ENCODE peak calls at places on chromosomes 12 and 14, in five cellular contexts. R, O, G, F and E are unnamed samples.
A peak's percentile ranks its signal among the peaks of the same experiment; 100 is the strongest.

GRCh38 chr12:124273630-124274029 is 21.3 kb upstream of the RFLNA start:
- DNase-seq in O (peak; percentile 8), G (no peak), R (peak; percentile 58), F (no peak), E (no peak)

GRCh38 chr12:60257063-60257462 is 661.2 kb downstream of the SLC16A7 start:
- DNase-seq in F (no peak), O (peak; percentile 33), R (peak; percentile 81), G (peak; percentile 41), E (no peak)

GRCh38 chr12:29428630-29429029 is 47.7 kb upstream of the ERGIC2 start:
- DNase-seq in R (peak; percentile 64), G (peak; percentile 52), F (no peak), O (peak; percentile 92), E (no peak)

GRCh38 chr12:22262309-22262708 is 72.2 kb downstream of the ST8SIA1 start:
- DNase-seq in G (no peak), O (no peak), R (peak; percentile 71), F (no peak), E (no peak)

GRCh38 chr14:56754966-56755365 is 55.3 kb downstream of the OTX2 start:
- DNase-seq in F (no peak), O (no peak), R (no peak), G (no peak), E (no peak)

GRCh38 chr14:20179218-20179617 is 11.5 kb upstream of the OR11G2 start:
- DNase-seq in G (no peak), R (no peak), F (no peak), O (no peak), E (peak; percentile 8)

GRCh38 chr14:100994082-100994481 is 90.6 kb upstream of the RTL1 start:
- DNase-seq in F (no peak), G (no peak), O (no peak), R (peak; percentile 51), E (no peak)

GRCh38 chr12:110741795-110742717 is 635 bp downstream of the PPP1CC start:
- DNase-seq in R (peak; percentile 43), G (no peak), F (no peak), O (no peak), E (peak; percentile 39)

GRCh38 chr12:75208851-75209781 is 523 bp downstream of the KCNC2 start:
- DNase-seq in F (no peak), R (peak; percentile 12), O (no peak), G (no peak), E (no peak)

GRCh38 chr14:66009104-66009503 is 477.1 kb upstream of the CCDC196 start:
- DNase-seq in G (peak; percentile 80), R (no peak), F (no peak), O (peak; percentile 60), E (no peak)

GRCh38 chr12:121805171-121805687 is 1.4 kb downstream of the SETD1B start:
- DNase-seq in G (no peak), O (no peak), R (no peak), F (no peak), E (no peak)

GRCh38 chr12:19517583-19517982 is 78.3 kb downstream of the AEBP2 start:
- DNase-seq in O (no peak), F (no peak), G (no peak), R (no peak), E (no peak)

GRCh38 chr12:121803861-121804416 is at the start of gene SETD1B:
- DNase-seq in O (no peak), R (no peak), F (no peak), G (no peak), E (peak; percentile 69)